ENCODE peak calls at places on chromosomes 16 and 17, in eight cellular contexts. K, V, G, I, R, J, N and Y are unnamed samples.

GRCh38 chr17:8806206-8807069 is 7.3 kb upstream of the MFSD6L start:
- DNase-seq in K (no peak), V (no peak), G (no peak), I (no peak), R (no peak), J (no peak), N (no peak), Y (no peak)

GRCh38 chr17:38358586-38359513 is 7.2 kb downstream of the SOCS7 start:
- DNase-seq in K (peak), V (no peak), G (no peak), I (no peak), R (no peak), J (no peak), N (no peak), Y (no peak)

GRCh38 chr17:2863204-2863603 is 67.0 kb downstream of the RAP1GAP2 start:
- DNase-seq in K (no peak), V (no peak), G (no peak), I (no peak), R (peak), J (no peak), N (peak), Y (no peak)

GRCh38 chr16:30609002-30609927 is 924 bp downstream of the ZNF689 start:
- DNase-seq in K (no peak), V (no peak), G (peak), I (no peak), R (peak), J (no peak), N (peak), Y (peak)

GRCh38 chr16:84093879-84094270 is 22.9 kb downstream of the MBTPS1 start:
- DNase-seq in K (no peak), V (no peak), G (no peak), I (no peak), R (no peak), J (no peak), N (no peak), Y (no peak)

GRCh38 chr17:40023590-40024292 is 8.5 kb downstream of the CSF3 start:
- DNase-seq in K (no peak), V (no peak), G (no peak), I (no peak), R (no peak), J (no peak), N (peak), Y (no peak)

GRCh38 chr16:50121278-50121677 is 31.8 kb upstream of the TENT4B start:
- DNase-seq in K (no peak), V (no peak), G (no peak), I (no peak), R (no peak), J (no peak), N (no peak), Y (peak)

GRCh38 chr16:30041841-30042240 is 10.8 kb upstream of the TLCD3B start:
- DNase-seq in K (no peak), V (no peak), G (peak), I (no peak), R (no peak), J (no peak), N (no peak), Y (peak)

GRCh38 chr17:31586946-31587345 is 195.5 kb downstream of the RAB11FIP4 start:
- DNase-seq in K (no peak), V (no peak), G (no peak), I (no peak), R (no peak), J (no peak), N (no peak), Y (peak)

GRCh38 chr16:3578610-3579551 is 1.7 kb upstream of the NLRC3 start:
- DNase-seq in K (no peak), V (no peak), G (no peak), I (no peak), R (no peak), J (no peak), N (no peak), Y (peak)

GRCh38 chr16:54244061-54244886 is 42.3 kb downstream of the IRX3 start:
- DNase-seq in K (peak), V (no peak), G (no peak), I (no peak), R (no peak), J (no peak), N (no peak), Y (peak)

GRCh38 chr17:83096401-83097220 is 17.2 kb downstream of the METRNL start:
- DNase-seq in K (no peak), V (no peak), G (no peak), I (no peak), R (no peak), J (peak), N (peak), Y (no peak)

GRCh38 chr16:80932725-80933124 is 74.0 kb downstream of the CMC2 start:
- DNase-seq in K (no peak), V (no peak), G (peak), I (peak), R (peak), J (no peak), N (peak), Y (no peak)

GRCh38 chr16:28012031-28012445 is 51.5 kb downstream of the GSG1L start:
- DNase-seq in K (no peak), V (no peak), G (peak), I (no peak), R (no peak), J (no peak), N (no peak), Y (peak)

GRCh38 chr17:57370051-57370581 is 113.8 kb downstream of the MSI2 start:
- DNase-seq in K (peak), V (no peak), G (peak), I (peak), R (no peak), J (no peak), N (no peak), Y (no peak)

GRCh38 chr17:66386789-66387351 is 84.5 kb downstream of the PRKCA start:
- DNase-seq in K (peak), V (no peak), G (no peak), I (peak), R (no peak), J (no peak), N (no peak), Y (no peak)

GRCh38 chr17:38982858-38983746 is 15.9 kb upstream of the FBXO47 start:
- DNase-seq in K (peak), V (peak), G (peak), I (peak), R (no peak), J (no peak), N (peak), Y (peak)

GRCh38 chr17:14427914-14428639 is 127.2 kb downstream of the HS3ST3B1 start:
- DNase-seq in K (no peak), V (no peak), G (no peak), I (no peak), R (no peak), J (no peak), N (no peak), Y (peak)

GRCh38 chr17:39563476-39563875 is 44.2 kb downstream of the NEUROD2 start:
- DNase-seq in K (no peak), V (no peak), G (no peak), I (no peak), R (no peak), J (no peak), N (no peak), Y (no peak)

GRCh38 chr16:3112058-3112880 is at the start of gene ZNF205:
- DNase-seq in K (peak), V (no peak), G (peak), I (peak), R (peak), J (peak), N (peak), Y (no peak)

GRCh38 chr17:64938925-64939474 is 19.7 kb upstream of the LRRC37A3 start:
- DNase-seq in K (peak), V (no peak), G (peak), I (peak), R (peak), J (peak), N (peak), Y (peak)

DNA sequence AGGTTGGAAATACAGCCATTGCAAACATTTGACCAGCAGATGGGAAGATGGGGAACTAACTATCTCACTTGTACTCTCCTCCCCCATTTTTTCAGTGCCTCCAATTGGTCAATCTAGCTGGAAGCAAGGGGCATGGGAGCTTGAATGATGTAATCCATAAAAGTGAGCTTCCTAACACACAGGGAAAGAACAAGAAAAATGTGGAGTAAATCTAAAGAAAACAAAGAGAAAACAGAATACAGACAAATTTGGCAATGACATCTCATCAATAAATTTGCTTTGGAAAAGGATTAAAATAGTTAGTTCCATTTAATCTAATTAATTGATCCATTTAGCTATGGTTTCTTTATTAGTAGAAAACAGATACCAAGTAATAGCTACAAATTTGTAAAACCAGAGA is 592.6 kb upstream of the SOX9 start:
- DNase-seq in K (no peak), V (no peak), G (no peak), I (no peak), R (no peak), J (no peak), N (no peak), Y (no peak)
- TF ChIP-seq POLR2A in K (no peak), V (no peak), G (no peak), I (no peak), R (no peak), J (no peak), N (no peak), Y (no peak)

GRCh38 chr16:56311208-56312027 is 113.9 kb downstream of the AMFR start:
- DNase-seq in K (no peak), V (no peak), G (no peak), I (no peak), R (no peak), J (peak), N (no peak), Y (peak)
- TF ChIP-seq CTCF in K (peak), V (peak), G (no peak), I (peak), R (no peak), J (no peak), N (no peak), Y (peak)

GRCh38 chr17:75151893-75152292 is 2.4 kb downstream of the JPT1 start:
- DNase-seq in K (no peak), V (no peak), G (peak), I (no peak), R (no peak), J (no peak), N (no peak), Y (no peak)
- H3K4me3 ChIP-seq in K (peak), V (no peak), G (no peak), I (peak), R (no peak), J (no peak), N (no peak), Y (no peak)

DNA sequence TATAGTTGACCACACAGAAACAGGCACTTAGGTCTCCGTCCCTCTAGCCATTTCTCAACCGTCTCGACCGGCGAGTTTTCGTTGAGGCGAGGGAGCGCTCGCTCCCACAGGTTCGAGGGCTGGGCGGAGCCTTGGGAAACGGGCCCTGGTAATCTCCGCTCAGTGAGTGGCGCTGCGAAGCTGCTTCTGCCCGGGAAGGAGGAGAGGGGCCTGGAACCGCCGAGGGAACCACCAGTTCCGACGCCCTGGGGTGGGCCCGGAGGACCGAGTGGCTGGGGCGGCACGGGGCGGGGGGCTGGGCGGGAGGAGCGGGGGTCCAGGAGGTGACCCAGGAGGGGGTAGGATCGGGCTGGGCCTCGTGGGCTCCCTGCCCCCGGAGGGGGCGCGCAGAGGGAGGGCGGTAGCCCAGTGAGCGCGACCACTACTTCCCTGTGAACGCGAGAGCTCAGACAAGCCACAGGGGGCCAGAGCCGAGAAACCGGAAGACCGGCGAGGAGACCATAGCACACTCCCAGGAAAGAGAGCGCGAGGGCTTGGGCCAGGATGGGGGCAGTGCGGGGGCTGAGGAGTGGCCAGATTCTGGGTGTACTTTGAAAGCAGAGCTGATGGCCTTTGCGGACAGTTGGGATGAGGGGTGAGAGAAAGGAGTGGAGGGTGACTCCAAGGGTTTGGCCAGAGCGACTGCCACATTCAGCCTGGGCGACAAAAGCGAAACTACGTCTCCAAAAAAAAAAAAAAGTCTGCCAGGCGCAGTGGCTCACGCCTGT is 29.9 kb upstream of the ARL4D start:
- DNase-seq in K (peak), V (peak), G (peak), I (peak), R (peak), J (peak), N (peak), Y (peak)
- TF ChIP-seq POLR2A in K (peak), V (no peak), G (peak), I (peak), R (peak), J (peak), N (peak), Y (peak)

GRCh38 chr16:12412890-12413289 is 390.8 kb downstream of the CPPED1 start:
- DNase-seq in K (no peak), V (no peak), G (no peak), I (no peak), R (no peak), J (no peak), N (no peak), Y (no peak)

GRCh38 chr16:12412252-12412651 is 391.4 kb downstream of the CPPED1 start:
- DNase-seq in K (no peak), V (no peak), G (no peak), I (no peak), R (no peak), J (no peak), N (no peak), Y (no peak)

GRCh38 chr16:12410842-12411490 is 392.7 kb downstream of the CPPED1 start:
- DNase-seq in K (no peak), V (no peak), G (no peak), I (no peak), R (no peak), J (no peak), N (no peak), Y (no peak)

GRCh38 chr16:12409700-12410099 is 394.0 kb downstream of the CPPED1 start:
- DNase-seq in K (no peak), V (no peak), G (no peak), I (no peak), R (no peak), J (no peak), N (no peak), Y (no peak)

GRCh38 chr16:12411521-12411920 is 392.2 kb downstream of the CPPED1 start:
- DNase-seq in K (no peak), V (no peak), G (no peak), I (no peak), R (no peak), J (no peak), N (no peak), Y (no peak)
- TF ChIP-seq CTCF in K (no peak), V (no peak), G (no peak), I (no peak), R (no peak), J (no peak), N (no peak), Y (no peak)

DNA sequence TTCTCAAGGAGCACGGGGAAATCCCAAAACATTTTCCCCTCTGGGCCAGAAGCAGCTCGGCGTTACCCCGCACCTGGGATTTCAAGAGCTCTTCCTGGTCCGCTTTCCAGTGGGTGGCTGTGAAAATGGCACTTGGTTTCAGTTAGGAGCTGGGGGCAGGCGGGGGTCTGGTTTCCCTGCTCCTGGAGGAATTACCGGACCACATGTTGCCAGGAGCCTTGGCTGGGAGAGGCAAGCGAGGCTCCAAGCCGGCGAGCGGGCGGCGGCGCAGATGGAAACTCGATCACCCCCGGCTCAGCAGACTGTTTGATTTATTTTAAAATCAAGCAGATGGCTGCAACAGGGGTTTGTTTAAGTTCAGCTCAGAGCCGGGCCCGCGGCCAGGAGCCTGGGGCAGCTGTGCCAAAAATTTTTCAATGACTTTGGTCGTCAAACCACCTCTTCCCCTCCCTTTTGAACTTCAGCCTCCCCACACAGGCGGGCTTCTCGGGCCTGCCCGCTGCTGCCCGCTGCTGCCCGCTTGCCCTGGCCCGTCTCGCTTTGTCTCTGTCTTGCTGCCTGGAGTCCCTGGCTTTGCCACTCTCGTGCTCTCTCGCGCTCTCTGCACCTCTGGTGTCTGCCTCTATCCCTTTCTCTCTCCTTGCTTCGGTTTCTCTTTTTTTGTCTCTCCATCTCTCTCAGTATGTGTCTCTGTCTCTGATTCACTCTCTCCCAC is 108.0 kb upstream of the CIBAR2 start:
- DNase-seq in K (peak), V (no peak), G (peak), I (no peak), R (peak), J (peak), N (peak), Y (no peak)
- H3K4me3 ChIP-seq in K (peak), V (no peak), G (peak), I (no peak), R (peak), J (peak), N (no peak), Y (no peak)

GRCh38 chr16:11099672-11100195 is 155.4 kb downstream of the CLEC16A start:
- DNase-seq in K (no peak), V (no peak), G (no peak), I (no peak), R (no peak), J (no peak), N (no peak), Y (no peak)
- TF ChIP-seq POLR2A in K (no peak), V (no peak), G (no peak), I (no peak), R (no peak), J (no peak), N (no peak), Y (no peak)

DNA sequence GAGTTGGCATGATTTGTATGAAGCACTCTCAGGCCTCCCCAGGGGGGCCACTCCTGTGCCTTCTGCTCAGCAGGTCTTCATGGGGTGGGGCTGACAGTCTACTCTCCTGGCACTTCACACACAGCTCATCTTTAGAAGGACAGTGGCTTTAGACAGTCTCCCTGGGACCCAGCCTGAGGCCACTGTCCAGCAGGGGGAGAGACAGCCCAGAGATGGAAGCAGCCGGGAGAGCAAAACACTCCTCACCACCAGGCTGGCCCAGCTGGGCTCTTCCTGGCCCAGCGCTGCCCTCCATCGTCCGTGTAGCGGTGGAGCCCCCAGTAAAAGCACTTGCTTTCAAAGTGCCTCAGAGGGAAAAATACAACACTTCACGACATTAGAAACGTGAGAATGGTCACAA is 62.0 kb upstream of the CRHR1 start:
- DNase-seq in K (peak), V (peak), G (peak), I (peak), R (no peak), J (no peak), N (peak), Y (peak)
- TF ChIP-seq CTCF in K (peak), V (peak), G (peak), I (peak), R (no peak), J (no peak), N (peak), Y (peak)

GRCh38 chr17:17086585-17086984 is 44.3 kb downstream of the MPRIP start:
- DNase-seq in K (no peak), V (no peak), G (no peak), I (no peak), R (no peak), J (no peak), N (peak), Y (no peak)

GRCh38 chr17:17084941-17085340 is 42.7 kb downstream of the MPRIP start:
- DNase-seq in K (no peak), V (no peak), G (no peak), I (no peak), R (no peak), J (no peak), N (no peak), Y (no peak)

GRCh38 chr17:17081304-17081940 is 39.2 kb downstream of the MPRIP start:
- DNase-seq in K (no peak), V (no peak), G (no peak), I (no peak), R (no peak), J (no peak), N (peak), Y (no peak)

GRCh38 chr17:17082878-17083277 is 40.6 kb downstream of the MPRIP start:
- DNase-seq in K (no peak), V (no peak), G (no peak), I (no peak), R (no peak), J (no peak), N (peak), Y (no peak)

DNA sequence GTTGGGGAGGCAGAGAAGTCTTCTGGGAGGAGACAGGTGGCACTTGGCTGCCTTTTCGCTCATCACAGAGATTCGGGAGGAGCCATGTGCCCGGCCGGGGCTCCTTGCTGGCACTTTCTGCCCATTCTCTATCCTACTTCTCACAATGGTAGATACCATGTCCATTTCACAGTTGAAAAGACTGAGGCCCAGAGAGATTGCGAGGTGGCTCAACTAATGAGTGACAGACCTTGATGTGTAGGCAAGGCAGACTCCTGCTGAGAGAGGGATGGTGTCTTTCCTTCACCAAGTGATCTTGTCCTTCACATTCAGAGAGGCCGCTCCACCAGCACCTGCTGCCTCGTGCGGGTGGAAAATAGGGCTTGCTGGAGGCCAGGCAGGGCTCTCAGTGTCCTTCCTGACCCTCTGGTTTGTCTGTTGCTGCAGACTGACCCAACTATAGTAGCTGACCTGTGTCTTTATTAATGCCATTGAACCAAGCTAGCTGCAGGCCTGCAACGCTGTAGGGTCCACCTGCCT is 42.1 kb downstream of the MPRIP start:
- DNase-seq in K (no peak), V (no peak), G (no peak), I (no peak), R (no peak), J (no peak), N (peak), Y (no peak)
- H3K4me3 ChIP-seq in K (no peak), V (no peak), G (no peak), I (no peak), R (no peak), J (no peak), N (no peak), Y (no peak)